ENCODE peak calls at places on chromosomes 7 and 10, in eight cellular contexts. S is kidney epithelial cell; F is amygdala; Z is HepG2; K is naive thymus-derived CD8-positive, alpha-beta T cell; N is NCI-H460; U is AML-193; L is anterior cingulate cortex. M is an unnamed sample.
A peak's percentile ranks its signal among the peaks of the same experiment; 100 is the strongest.

GRCh38 chr7:30460246-30460633 is 18.3 kb downstream of the NOD1 start:
- DNase-seq in S (no peak), F (no peak), Z (no peak), K (no peak), N (no peak), U (no peak), L (no peak), M (no peak)

GRCh38 chr10:131743190-131744151 is 157.3 kb upstream of the PPP2R2D start:
- DNase-seq in S (no peak), F (peak; percentile 19), Z (no peak), K (no peak), N (no peak), U (no peak), L (peak; percentile 46), M (no peak)

GRCh38 chr7:134758981-134759380 is 20.5 kb upstream of the CALD1 start:
- DNase-seq in S (no peak), F (no peak), Z (no peak), K (no peak), N (no peak), U (no peak), L (no peak), M (no peak)

GRCh38 chr10:1504286-1504685 is 233.0 kb downstream of the ADARB2 start:
- DNase-seq in S (no peak), F (no peak), Z (no peak), K (no peak), N (no peak), U (no peak), L (no peak), M (no peak)

GRCh38 chr10:114266521-114266920 is 27.5 kb downstream of the VWA2 start:
- DNase-seq in S (no peak), F (no peak), Z (no peak), K (no peak), N (no peak), U (no peak), L (no peak), M (no peak)

GRCh38 chr7:130152270-130153141 is 52.7 kb downstream of the TMEM209 start:
- DNase-seq in S (no peak), F (no peak), Z (no peak), K (peak; percentile 21), N (no peak), U (no peak), L (no peak), M (no peak)

GRCh38 chr7:80151274-80151665 is 16.6 kb downstream of the GNAI1 start:
- DNase-seq in S (peak; percentile 37), F (no peak), Z (no peak), K (peak; percentile 59), N (no peak), U (no peak), L (no peak), M (no peak)

GRCh38 chr7:92794386-92794785 is 42.0 kb downstream of the CDK6 start:
- DNase-seq in S (no peak), F (no peak), Z (no peak), K (no peak), N (no peak), U (no peak), L (no peak), M (no peak)

GRCh38 chr7:157946398-157947060 is 609.7 kb downstream of the DNAJB6 start:
- DNase-seq in S (no peak), F (no peak), Z (no peak), K (no peak), N (no peak), U (no peak), L (no peak), M (no peak)

GRCh38 chr7:135977742-135978066 is 545 bp upstream of the MTPN start:
- DNase-seq in S (no peak), F (no peak), Z (no peak), K (no peak), N (no peak), U (no peak), L (no peak), M (no peak)

GRCh38 chr10:11576092-11576809 is 35.2 kb downstream of the USP6NL start:
- DNase-seq in S (no peak), F (no peak), Z (no peak), K (no peak), N (no peak), U (no peak), L (no peak), M (no peak)

GRCh38 chr7:135801045-135801693 is 52.6 kb upstream of the FAM180A start:
- DNase-seq in S (no peak), F (peak; percentile 30), Z (peak; percentile 65), K (peak; percentile 56), N (peak; percentile 71), U (peak; percentile 65), L (no peak), M (peak; percentile 71)

GRCh38 chr7:116801092-116801710 is 61.2 kb upstream of the CAPZA2 start:
- DNase-seq in S (peak; percentile 81), F (no peak), Z (peak; percentile 59), K (no peak), N (no peak), U (no peak), L (no peak), M (peak; percentile 62)

GRCh38 chr7:32511791-32512190 is 16.5 kb downstream of the AVL9 start:
- DNase-seq in S (no peak), F (no peak), Z (no peak), K (no peak), N (no peak), U (no peak), L (no peak), M (no peak)

GRCh38 chr10:103556383-103557007 is 63.0 kb downstream of the NEURL1 start:
- DNase-seq in S (no peak), F (no peak), Z (no peak), K (no peak), N (no peak), U (no peak), L (no peak), M (no peak)

GRCh38 chr10:59805043-59805442 is 51.8 kb upstream of the MRLN start:
- DNase-seq in S (no peak), F (no peak), Z (peak; percentile 13), K (no peak), N (peak; percentile 18), U (no peak), L (no peak), M (peak; percentile 48)

GRCh38 chr10:103542764-103543616 is 49.5 kb downstream of the NEURL1 start:
- DNase-seq in S (no peak), F (peak; percentile 75), Z (peak; percentile 14), K (peak; percentile 20), N (peak; percentile 23), U (peak; percentile 14), L (peak; percentile 66), M (peak; percentile 48)

GRCh38 chr7:11529382-11529781 is 302.6 kb downstream of the THSD7A start:
- DNase-seq in S (no peak), F (no peak), Z (no peak), K (no peak), N (no peak), U (no peak), L (no peak), M (no peak)

M was measured in A549.